ENCODE peak calls at places on chromosomes 5 and 9, in six cellular contexts. S is heart left ventricle, Y is tibial nerve, V is ovary, C is adrenal gland, H is breast epithelium. I is an unnamed sample.
A peak's percentile ranks its signal among the peaks of the same experiment; 100 is the strongest.

GRCh38 chr9:127423934-127424668 is at the start of gene ZNF79:
- DNase-seq in S (peak; percentile 95), Y (peak; percentile 91), V (peak; percentile 95), C (peak; percentile 98), H (peak; percentile 95), I (peak; percentile 93)

GRCh38 chr5:134444941-134445471 is 33.3 kb upstream of the CDKN2AIPNL start:
- DNase-seq in S (no peak), Y (no peak), V (no peak), C (no peak), H (no peak), I (no peak)

GRCh38 chr5:86329318-86329717 is 288.4 kb upstream of the COX7C start:
- DNase-seq in S (no peak), Y (no peak), V (no peak), C (no peak), H (no peak), I (no peak)

GRCh38 chr5:19855929-19856328 is 132.1 kb downstream of the CDH18 start:
- DNase-seq in S (no peak), Y (no peak), V (no peak), C (no peak), H (no peak), I (no peak)

GRCh38 chr5:168683247-168683926 is 104.2 kb upstream of the PANK3 start:
- DNase-seq in S (no peak), Y (no peak), V (no peak), C (no peak), H (no peak), I (no peak)

GRCh38 chr5:43274435-43275114 is 38.6 kb downstream of the HMGCS1 start:
- DNase-seq in S (no peak), Y (no peak), V (no peak), C (no peak), H (no peak), I (peak; percentile 61)

GRCh38 chr9:83182071-83182470 is 119.1 kb upstream of the RASEF start:
- DNase-seq in S (no peak), Y (no peak), V (no peak), C (no peak), H (no peak), I (no peak)

GRCh38 chr5:74370168-74370567 is 270.4 kb downstream of the ENC1 start:
- DNase-seq in S (no peak), Y (peak; percentile 24), V (no peak), C (no peak), H (no peak), I (no peak)

GRCh38 chr5:126847318-126848221 is 70.6 kb downstream of the LMNB1 start:
- DNase-seq in S (no peak), Y (peak; percentile 18), V (no peak), C (no peak), H (no peak), I (no peak)

GRCh38 chr5:87885727-87886126 is 382.9 kb downstream of the TMEM161B start:
- DNase-seq in S (no peak), Y (no peak), V (no peak), C (no peak), H (no peak), I (no peak)

GRCh38 chr9:109101810-109102209 is 17.9 kb downstream of the TMEM245 start:
- DNase-seq in S (no peak), Y (no peak), V (no peak), C (no peak), H (no peak), I (no peak)

GRCh38 chr5:168947212-168947868 is 353.6 kb downstream of the SLIT3 start:
- DNase-seq in S (peak; percentile 37), Y (peak; percentile 37), V (peak; percentile 38), C (peak; percentile 76), H (no peak), I (no peak)

GRCh38 chr5:82748688-82749091 is 328.5 kb downstream of the TMEM167A start:
- DNase-seq in S (no peak), Y (no peak), V (no peak), C (no peak), H (no peak), I (no peak)

GRCh38 chr9:89661956-89662717 is 57.3 kb downstream of the GADD45G start:
- DNase-seq in S (peak; percentile 98), Y (peak; percentile 96), V (peak; percentile 99), C (peak; percentile 100), H (peak; percentile 99), I (peak; percentile 98)

GRCh38 chr5:158050401-158050800 is 191.5 kb upstream of the CLINT1 start:
- DNase-seq in S (no peak), Y (no peak), V (no peak), C (no peak), H (no peak), I (no peak)

GRCh38 chr5:150120617-150121447 is 34.5 kb upstream of the CSF1R start:
- DNase-seq in S (peak; percentile 22), Y (no peak), V (no peak), C (no peak), H (peak; percentile 31), I (no peak)

GRCh38 chr9:31776471-31776870 is 608.0 kb upstream of the ACO1 start:
- DNase-seq in S (no peak), Y (no peak), V (no peak), C (peak; percentile 60), H (no peak), I (no peak)

GRCh38 chr5:10233505-10233904 is 16.2 kb downstream of the ATPSCKMT start:
- DNase-seq in S (no peak), Y (no peak), V (no peak), C (no peak), H (no peak), I (no peak)

GRCh38 chr9:38393128-38393809 is 767 bp downstream of the ALDH1B1 start:
- DNase-seq in S (no peak), Y (no peak), V (no peak), C (no peak), H (no peak), I (no peak)

GRCh38 chr9:22452415-22453010 is 5.9 kb downstream of the DMRTA1 start:
- DNase-seq in S (no peak), Y (peak; percentile 67), V (no peak), C (peak; percentile 74), H (no peak), I (peak; percentile 35)

GRCh38 chr9:114938687-114939575 is 8.5 kb upstream of the TNFSF8 start:
- DNase-seq in S (no peak), Y (peak; percentile 70), V (no peak), C (no peak), H (no peak), I (no peak)

GRCh38 chr5:5560016-5560415 is 137.5 kb downstream of the ICE1 start:
- DNase-seq in S (no peak), Y (no peak), V (no peak), C (no peak), H (no peak), I (no peak)

GRCh38 chr5:159850192-159850573 is 66.1 kb upstream of the ADRA1B start:
- DNase-seq in S (no peak), Y (peak; percentile 21), V (no peak), C (no peak), H (no peak), I (no peak)

GRCh38 chr5:140348104-140348503 is 1.7 kb upstream of the HBEGF start:
- DNase-seq in S (no peak), Y (no peak), V (no peak), C (no peak), H (no peak), I (no peak)

GRCh38 chr5:179825655-179826182 is 5.0 kb downstream of the SQSTM1 start:
- DNase-seq in S (no peak), Y (no peak), V (no peak), C (peak; percentile 61), H (no peak), I (no peak)
- H3K36me3 ChIP-seq in S (peaks cover 86% of the 10 kb centered on the region), Y (peaks cover 14% of the 10 kb centered on the region), V (no peaks in the 10 kb centered on the region), C (no peaks in the 10 kb centered on the region), H (peaks cover 20% of the 10 kb centered on the region), I (no peaks in the 10 kb centered on the region)

GRCh38 chr5:36150676-36151433 is 832 bp downstream of the LMBRD2 start:
- DNase-seq in S (peak; percentile 48), Y (no peak), V (peak; percentile 40), C (peak; percentile 78), H (no peak), I (no peak)
- TF ChIP-seq POLR2A in S (no peak), Y (no peak), V (no peak), C (no peak), H (no peak), I (no peak)

DNA sequence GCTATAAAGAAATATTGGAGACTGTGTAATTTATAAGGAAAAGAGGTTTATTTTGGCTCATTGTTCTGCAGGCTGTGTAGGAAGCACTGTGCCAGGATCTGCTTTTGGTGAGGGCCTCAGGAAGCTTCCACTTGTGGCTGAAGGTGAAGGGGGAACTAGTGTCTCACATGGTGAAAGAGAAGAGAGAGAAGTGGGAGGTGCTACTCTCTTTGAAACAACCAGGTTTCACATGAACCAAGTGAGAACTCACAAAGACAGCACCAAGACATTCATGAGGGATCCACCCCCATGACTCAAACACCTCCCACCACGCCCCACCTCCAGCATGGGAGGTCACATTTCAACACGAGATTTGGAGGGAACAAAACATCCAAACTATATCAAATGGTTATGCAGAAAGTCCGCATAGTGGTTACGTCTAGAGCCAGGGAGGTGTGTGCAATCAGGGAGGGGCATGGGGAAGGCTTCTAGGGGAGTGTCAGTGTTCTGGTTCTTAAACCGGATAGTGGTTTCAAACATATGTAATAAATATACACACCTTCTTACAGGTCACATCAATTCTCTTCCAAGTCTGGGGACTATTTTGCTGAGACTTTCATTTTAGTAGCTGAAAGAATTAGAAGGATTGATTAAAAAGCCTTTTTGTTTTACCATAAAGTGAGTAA is 113.0 kb downstream of the TRIO start:
- DNase-seq in S (no peak), Y (no peak), V (no peak), C (no peak), H (no peak), I (no peak)
- H3K4me1 ChIP-seq in S (peaks cover 23% of the 10 kb centered on the region), Y (peaks cover 5% of the 10 kb centered on the region), V (peaks cover 15% of the 10 kb centered on the region), C (peaks cover 27% of the 10 kb centered on the region), H (peaks cover 4% of the 10 kb centered on the region), I (no peaks in the 10 kb centered on the region)

GRCh38 chr9:133042676-133043075 is 11.9 kb downstream of the GTF3C5 start:
- DNase-seq in S (no peak), Y (no peak), V (no peak), C (peak; percentile 74), H (no peak), I (no peak)
- H3K36me3 ChIP-seq in S (peaks cover 61% of the 10 kb centered on the region), Y (peaks cover 5% of the 10 kb centered on the region), V (no peaks in the 10 kb centered on the region), C (no peaks in the 10 kb centered on the region), H (no peaks in the 10 kb centered on the region), I (no peaks in the 10 kb centered on the region)

GRCh38 chr9:34646211-34647083 is at the start of gene GALT:
- DNase-seq in S (peak; percentile 95), Y (peak; percentile 99), V (peak; percentile 96), C (peak; percentile 99), H (peak; percentile 91), I (peak; percentile 98)
- TF ChIP-seq POLR2A in S (peak; percentile 72), Y (no peak), V (no peak), C (peak; percentile 62), H (no peak), I (peak; percentile 73)

GRCh38 chr5:16883801-16884200 is 52.3 kb downstream of the MYO10 start:
- DNase-seq in S (no peak), Y (no peak), V (no peak), C (no peak), H (no peak), I (no peak)

GRCh38 chr5:16886793-16887345 is 49.2 kb downstream of the MYO10 start:
- DNase-seq in S (no peak), Y (no peak), V (no peak), C (no peak), H (no peak), I (no peak)

GRCh38 chr5:16886366-16886736 is 49.7 kb downstream of the MYO10 start:
- DNase-seq in S (no peak), Y (no peak), V (no peak), C (peak; percentile 76), H (no peak), I (no peak)

GRCh38 chr5:16885635-16886365 is 50.3 kb downstream of the MYO10 start:
- DNase-seq in S (no peak), Y (no peak), V (no peak), C (no peak), H (no peak), I (no peak)

GRCh38 chr5:16884595-16884994 is 51.5 kb downstream of the MYO10 start:
- DNase-seq in S (no peak), Y (no peak), V (no peak), C (no peak), H (no peak), I (no peak)
- H3K4me1 ChIP-seq in S (no peaks in the 10 kb centered on the region), Y (no peaks in the 10 kb centered on the region), V (peaks cover 13% of the 10 kb centered on the region), C (no peaks in the 10 kb centered on the region), H (no peaks in the 10 kb centered on the region), I (no peaks in the 10 kb centered on the region)